ENCODE peak calls at places on chromosomes 13 and 19, in seven cellular contexts. One of them, this sample, is unnamed.

GRCh38 chr13:84606616-84607015 is 724.3 kb upstream of the SLITRK1 start:
- DNase-seq in pulmonary artery endothelial cell: no peak
- DNase-seq in ELF-1: no peak
- DNase-seq in stimulated activated CD4-positive, alpha-beta T cell treated with anti-CD3 and anti-CD28 coated beads, Interleukin-15, amount 100 ng/mL, for 1 hour: no peak
- DNase-seq in CD4-positive, alpha-beta memory T cell: no peak
- DNase-seq in GM03348: peak; percentile 1
- DNase-seq in non-pigmented ciliary epithelial cell: no peak
- DNase-seq in this sample: no peak

GRCh38 chr19:39325778-39326680 is 5.4 kb upstream of the LRFN1 start:
- DNase-seq in pulmonary artery endothelial cell: no peak
- DNase-seq in stimulated activated CD4-positive, alpha-beta T cell treated with anti-CD3 and anti-CD28 coated beads, Interleukin-15, amount 100 ng/mL, for 1 hour: no peak
- DNase-seq in non-pigmented ciliary epithelial cell: no peak
- DNase-seq in ELF-1: no peak
- DNase-seq in GM03348: no peak
- DNase-seq in CD4-positive, alpha-beta memory T cell: no peak
- DNase-seq in this sample: no peak

GRCh38 chr13:63433546-63434150 is 2018.0 kb upstream of the PCDH20 start:
- DNase-seq in CD4-positive, alpha-beta memory T cell: no peak
- DNase-seq in ELF-1: no peak
- DNase-seq in non-pigmented ciliary epithelial cell: peak; percentile 22
- DNase-seq in GM03348: no peak
- DNase-seq in stimulated activated CD4-positive, alpha-beta T cell treated with anti-CD3 and anti-CD28 coated beads, Interleukin-15, amount 100 ng/mL, for 1 hour: no peak
- DNase-seq in pulmonary artery endothelial cell: no peak
- DNase-seq in this sample: no peak

GRCh38 chr19:10230155-10230903 is 802 bp downstream of the S1PR2 start:
- DNase-seq in non-pigmented ciliary epithelial cell: no peak
- DNase-seq in ELF-1: no peak
- DNase-seq in stimulated activated CD4-positive, alpha-beta T cell treated with anti-CD3 and anti-CD28 coated beads, Interleukin-15, amount 100 ng/mL, for 1 hour: peak; percentile 46
- DNase-seq in GM03348: peak; percentile 85
- DNase-seq in CD4-positive, alpha-beta memory T cell: peak; percentile 43
- DNase-seq in pulmonary artery endothelial cell: no peak
- DNase-seq in this sample: no peak

GRCh38 chr19:35560271-35560670 is 3.2 kb downstream of the ATP4A start:
- DNase-seq in ELF-1: no peak
- DNase-seq in stimulated activated CD4-positive, alpha-beta T cell treated with anti-CD3 and anti-CD28 coated beads, Interleukin-15, amount 100 ng/mL, for 1 hour: no peak
- DNase-seq in non-pigmented ciliary epithelial cell: no peak
- DNase-seq in pulmonary artery endothelial cell: no peak
- DNase-seq in GM03348: no peak
- DNase-seq in CD4-positive, alpha-beta memory T cell: no peak
- DNase-seq in this sample: no peak

GRCh38 chr19:947707-948533 is 22.1 kb downstream of the ARID3A start:
- DNase-seq in ELF-1: no peak
- DNase-seq in pulmonary artery endothelial cell: no peak
- DNase-seq in GM03348: no peak
- DNase-seq in non-pigmented ciliary epithelial cell: no peak
- DNase-seq in CD4-positive, alpha-beta memory T cell: no peak
- DNase-seq in stimulated activated CD4-positive, alpha-beta T cell treated with anti-CD3 and anti-CD28 coated beads, Interleukin-15, amount 100 ng/mL, for 1 hour: no peak
- DNase-seq in this sample: no peak

GRCh38 chr13:80070024-80070703 is 270.8 kb downstream of the SPRY2 start:
- DNase-seq in CD4-positive, alpha-beta memory T cell: no peak
- DNase-seq in GM03348: no peak
- DNase-seq in pulmonary artery endothelial cell: no peak
- DNase-seq in stimulated activated CD4-positive, alpha-beta T cell treated with anti-CD3 and anti-CD28 coated beads, Interleukin-15, amount 100 ng/mL, for 1 hour: no peak
- DNase-seq in ELF-1: no peak
- DNase-seq in non-pigmented ciliary epithelial cell: no peak
- DNase-seq in this sample: no peak

GRCh38 chr19:45057444-45057843 is 18.6 kb downstream of the CLASRP start:
- DNase-seq in ELF-1: no peak
- DNase-seq in pulmonary artery endothelial cell: no peak
- DNase-seq in CD4-positive, alpha-beta memory T cell: no peak
- DNase-seq in non-pigmented ciliary epithelial cell: no peak
- DNase-seq in stimulated activated CD4-positive, alpha-beta T cell treated with anti-CD3 and anti-CD28 coated beads, Interleukin-15, amount 100 ng/mL, for 1 hour: no peak
- DNase-seq in GM03348: no peak
- DNase-seq in this sample: no peak

GRCh38 chr19:29211562-29212416 is 1.2 kb downstream of the UQCRFS1 start:
- DNase-seq in stimulated activated CD4-positive, alpha-beta T cell treated with anti-CD3 and anti-CD28 coated beads, Interleukin-15, amount 100 ng/mL, for 1 hour: no peak
- DNase-seq in pulmonary artery endothelial cell: no peak
- DNase-seq in ELF-1: peak; percentile 16
- DNase-seq in CD4-positive, alpha-beta memory T cell: no peak
- DNase-seq in non-pigmented ciliary epithelial cell: no peak
- DNase-seq in GM03348: peak; percentile 11
- DNase-seq in this sample: peak; percentile 68

GRCh38 chr13:28258401-28258800 is 120.1 kb downstream of the PAN3 start:
- DNase-seq in pulmonary artery endothelial cell: peak; percentile 46
- DNase-seq in CD4-positive, alpha-beta memory T cell: no peak
- DNase-seq in ELF-1: no peak
- DNase-seq in GM03348: no peak
- DNase-seq in non-pigmented ciliary epithelial cell: no peak
- DNase-seq in stimulated activated CD4-positive, alpha-beta T cell treated with anti-CD3 and anti-CD28 coated beads, Interleukin-15, amount 100 ng/mL, for 1 hour: no peak
- DNase-seq in this sample: no peak

GRCh38 chr19:38409631-38410133 is 6.8 kb downstream of the FAM98C start:
- DNase-seq in stimulated activated CD4-positive, alpha-beta T cell treated with anti-CD3 and anti-CD28 coated beads, Interleukin-15, amount 100 ng/mL, for 1 hour: no peak
- DNase-seq in GM03348: peak; percentile 58
- DNase-seq in ELF-1: no peak
- DNase-seq in pulmonary artery endothelial cell: no peak
- DNase-seq in CD4-positive, alpha-beta memory T cell: no peak
- DNase-seq in non-pigmented ciliary epithelial cell: no peak
- DNase-seq in this sample: no peak

GRCh38 chr13:84641491-84641890 is 759.2 kb upstream of the SLITRK1 start:
- DNase-seq in stimulated activated CD4-positive, alpha-beta T cell treated with anti-CD3 and anti-CD28 coated beads, Interleukin-15, amount 100 ng/mL, for 1 hour: no peak
- DNase-seq in pulmonary artery endothelial cell: no peak
- DNase-seq in GM03348: no peak
- DNase-seq in non-pigmented ciliary epithelial cell: no peak
- DNase-seq in ELF-1: no peak
- DNase-seq in CD4-positive, alpha-beta memory T cell: no peak
- DNase-seq in this sample: no peak

GRCh38 chr19:12721656-12722565 is 1.8 kb downstream of the TNPO2 start:
- DNase-seq in CD4-positive, alpha-beta memory T cell: no peak
- DNase-seq in GM03348: peak; percentile 89
- DNase-seq in pulmonary artery endothelial cell: no peak
- DNase-seq in ELF-1: peak; percentile 66
- DNase-seq in non-pigmented ciliary epithelial cell: no peak
- DNase-seq in stimulated activated CD4-positive, alpha-beta T cell treated with anti-CD3 and anti-CD28 coated beads, Interleukin-15, amount 100 ng/mL, for 1 hour: peak; percentile 20
- DNase-seq in this sample: peak; percentile 93

GRCh38 chr13:99870541-99870940 is 101.0 kb downstream of the ZIC5 start:
- DNase-seq in pulmonary artery endothelial cell: no peak
- DNase-seq in ELF-1: no peak
- DNase-seq in CD4-positive, alpha-beta memory T cell: no peak
- DNase-seq in non-pigmented ciliary epithelial cell: no peak
- DNase-seq in GM03348: no peak
- DNase-seq in stimulated activated CD4-positive, alpha-beta T cell treated with anti-CD3 and anti-CD28 coated beads, Interleukin-15, amount 100 ng/mL, for 1 hour: no peak
- DNase-seq in this sample: no peak